ENCODE peak calls at places on chromosome 17, in four cellular contexts. One of them, this sample, is unnamed.

GRCh38 chr17:78019367-78019975 is 61.0 kb downstream of the TNRC6C start:
- DNase-seq in HCT116: peak; percentile 33
- DNase-seq in GM23338: peak; percentile 58
- DNase-seq in hepatocyte: peak; percentile 32
- DNase-seq in this sample: peak; percentile 49

GRCh38 chr17:39627717-39628516 is 1.2 kb downstream of the PPP1R1B start:
- DNase-seq in hepatocyte: no peak
- DNase-seq in GM23338: peak; percentile 38
- DNase-seq in HCT116: no peak
- DNase-seq in this sample: no peak

GRCh38 chr17:52678211-52678610 is 519.7 kb upstream of the CA10 start:
- DNase-seq in hepatocyte: no peak
- DNase-seq in HCT116: no peak
- DNase-seq in GM23338: no peak
- DNase-seq in this sample: no peak

GRCh38 chr17:65495255-65496060 is 66.0 kb downstream of the AXIN2 start:
- DNase-seq in hepatocyte: peak; percentile 42
- DNase-seq in GM23338: peak; percentile 91
- DNase-seq in HCT116: peak; percentile 13
- DNase-seq in this sample: no peak

GRCh38 chr17:8012996-8013640 is 10.7 kb downstream of the GUCY2D start:
- DNase-seq in GM23338: no peak
- DNase-seq in hepatocyte: no peak
- DNase-seq in HCT116: no peak
- DNase-seq in this sample: no peak

GRCh38 chr17:81101614-81102306 is 63.5 kb upstream of the PVALEF start:
- DNase-seq in hepatocyte: peak; percentile 93
- DNase-seq in HCT116: peak; percentile 75
- DNase-seq in GM23338: peak; percentile 84
- DNase-seq in this sample: peak; percentile 93

GRCh38 chr17:39769974-39770587 is 32.3 kb downstream of the GRB7 start:
- DNase-seq in GM23338: no peak
- DNase-seq in HCT116: peak; percentile 63
- DNase-seq in hepatocyte: peak; percentile 47
- DNase-seq in this sample: peak; percentile 67

GRCh38 chr17:6177941-6178694 is 107.9 kb downstream of the WSCD1 start:
- DNase-seq in HCT116: no peak
- DNase-seq in hepatocyte: no peak
- DNase-seq in GM23338: no peak
- DNase-seq in this sample: no peak

GRCh38 chr17:80850109-80850508 is 141.5 kb upstream of the CHMP6 start:
- DNase-seq in GM23338: no peak
- DNase-seq in hepatocyte: no peak
- DNase-seq in HCT116: no peak
- DNase-seq in this sample: no peak

GRCh38 chr17:78862073-78863023 is 21.7 kb upstream of the USP36 start:
- DNase-seq in HCT116: peak; percentile 92
- DNase-seq in hepatocyte: peak; percentile 68
- DNase-seq in GM23338: no peak
- DNase-seq in this sample: no peak

GRCh38 chr17:79966681-79967080 is 69.0 kb downstream of the TBC1D16 start:
- DNase-seq in GM23338: no peak
- DNase-seq in hepatocyte: no peak
- DNase-seq in HCT116: no peak
- DNase-seq in this sample: no peak

GRCh38 chr17:41678907-41679739 is 9.6 kb upstream of the EIF1 start:
- DNase-seq in HCT116: no peak
- DNase-seq in GM23338: no peak
- DNase-seq in hepatocyte: no peak
- DNase-seq in this sample: peak; percentile 49

GRCh38 chr17:42900460-42901331 is at the start of gene G6PC1:
- DNase-seq in GM23338: no peak
- DNase-seq in hepatocyte: no peak
- DNase-seq in HCT116: no peak
- DNase-seq in this sample: no peak

GRCh38 chr17:7836596-7837374 is 2.8 kb downstream of the KDM6B start:
- DNase-seq in HCT116: peak; percentile 96
- DNase-seq in GM23338: peak; percentile 99
- DNase-seq in hepatocyte: peak; percentile 98
- DNase-seq in this sample: peak; percentile 93

GRCh38 chr17:62916684-62917571 is 49.1 kb upstream of the TANC2 start:
- DNase-seq in GM23338: no peak
- DNase-seq in HCT116: no peak
- DNase-seq in hepatocyte: peak; percentile 31
- DNase-seq in this sample: no peak

GRCh38 chr17:38401459-38401858 is 26.8 kb upstream of the ARHGAP23 start:
- DNase-seq in GM23338: no peak
- DNase-seq in hepatocyte: no peak
- DNase-seq in HCT116: no peak
- DNase-seq in this sample: no peak

GRCh38 chr17:38405654-38406053 is 22.6 kb upstream of the ARHGAP23 start:
- DNase-seq in hepatocyte: no peak
- DNase-seq in HCT116: no peak
- DNase-seq in GM23338: no peak
- DNase-seq in this sample: no peak

GRCh38 chr17:38402897-38403296 is 25.4 kb upstream of the ARHGAP23 start:
- DNase-seq in GM23338: peak; percentile 42
- DNase-seq in hepatocyte: no peak
- DNase-seq in HCT116: no peak
- DNase-seq in this sample: no peak

GRCh38 chr17:38404174-38404943 is 23.9 kb upstream of the ARHGAP23 start:
- DNase-seq in HCT116: no peak
- DNase-seq in GM23338: peak; percentile 58
- DNase-seq in hepatocyte: no peak
- DNase-seq in this sample: no peak

GRCh38 chr17:38403491-38403890 is 24.8 kb upstream of the ARHGAP23 start:
- DNase-seq in hepatocyte: no peak
- DNase-seq in GM23338: peak; percentile 74
- DNase-seq in HCT116: no peak
- DNase-seq in this sample: no peak
- TF ChIP-seq EZH2phosphoT487 in hepatocyte: no peak
- TF ChIP-seq EZH2phosphoT487 in GM23338: no peak
- TF ChIP-seq EZH2phosphoT487 in HCT116: no peak
- TF ChIP-seq EZH2phosphoT487 in this sample: no peak

GRCh38 chr17:17780941-17781590 is 55.7 kb downstream of the SREBF1 start:
- DNase-seq in HCT116: no peak
- DNase-seq in GM23338: peak; percentile 90
- DNase-seq in hepatocyte: peak; percentile 84
- DNase-seq in this sample: no peak
- H3K4me1 ChIP-seq in HCT116: peaks cover 39% of the 10 kb centered on the region
- H3K4me1 ChIP-seq in GM23338: peaks cover 41% of the 10 kb centered on the region
- H3K4me1 ChIP-seq in hepatocyte: peaks cover 54% of the 10 kb centered on the region
- H3K4me1 ChIP-seq in this sample: peaks cover 60% of the 10 kb centered on the region

GRCh38 chr17:76432004-76432403 is 20.9 kb downstream of the UBE2O start:
- DNase-seq in GM23338: no peak
- DNase-seq in hepatocyte: no peak
- DNase-seq in HCT116: no peak
- DNase-seq in this sample: peak; percentile 45

GRCh38 chr17:76426853-76427252 is 26.1 kb downstream of the UBE2O start:
- DNase-seq in hepatocyte: no peak
- DNase-seq in HCT116: no peak
- DNase-seq in GM23338: no peak
- DNase-seq in this sample: no peak

GRCh38 chr17:76431509-76431908 is 21.4 kb downstream of the UBE2O start:
- DNase-seq in hepatocyte: no peak
- DNase-seq in HCT116: no peak
- DNase-seq in GM23338: no peak
- DNase-seq in this sample: no peak

GRCh38 chr17:76428511-76428910 is 24.4 kb downstream of the UBE2O start:
- DNase-seq in GM23338: no peak
- DNase-seq in HCT116: no peak
- DNase-seq in hepatocyte: no peak
- DNase-seq in this sample: no peak

GRCh38 chr17:76427457-76428231 is 25.3 kb downstream of the UBE2O start:
- DNase-seq in GM23338: no peak
- DNase-seq in HCT116: no peak
- DNase-seq in hepatocyte: no peak
- DNase-seq in this sample: peak; percentile 90
- H3K27ac ChIP-seq in GM23338: peak overlapping the region; percentile 1
- H3K27ac ChIP-seq in HCT116: no peak overlapping the region
- H3K27ac ChIP-seq in hepatocyte: no peak overlapping the region
- H3K27ac ChIP-seq in this sample: peak overlapping the region; percentile 92

DNA sequence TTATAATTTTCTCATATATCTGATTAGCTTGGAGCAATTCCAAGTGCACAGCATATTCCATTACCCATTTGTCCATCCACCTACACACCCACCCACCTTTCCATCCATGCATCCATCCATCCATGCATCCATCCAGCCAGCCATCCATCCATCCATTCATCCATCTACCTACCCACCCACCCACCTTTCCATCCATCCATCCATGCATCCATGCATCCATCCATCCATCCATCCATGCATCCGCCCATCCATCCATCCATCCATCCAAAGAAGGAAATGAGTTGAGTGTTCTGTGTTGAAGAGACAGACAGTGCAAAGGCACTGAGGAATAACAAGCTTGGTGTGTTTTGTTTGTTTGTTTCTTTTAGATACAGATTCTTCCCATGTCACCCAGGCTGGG is 78.7 kb upstream of the FAM20A start:
- DNase-seq in hepatocyte: no peak
- DNase-seq in HCT116: no peak
- DNase-seq in GM23338: no peak
- DNase-seq in this sample: no peak
- TF ChIP-seq EZH2phosphoT487 in hepatocyte: no peak
- TF ChIP-seq EZH2phosphoT487 in HCT116: no peak
- TF ChIP-seq EZH2phosphoT487 in GM23338: no peak
- TF ChIP-seq EZH2phosphoT487 in this sample: no peak

GRCh38 chr17:909642-910323 is 69.8 kb downstream of the NXN start:
- DNase-seq in GM23338: no peak
- DNase-seq in hepatocyte: no peak
- DNase-seq in HCT116: no peak
- DNase-seq in this sample: no peak
- H3K4me1 ChIP-seq in GM23338: peaks cover 34% of the 10 kb centered on the region
- H3K4me1 ChIP-seq in hepatocyte: peaks cover 39% of the 10 kb centered on the region
- H3K4me1 ChIP-seq in HCT116: peaks cover 44% of the 10 kb centered on the region
- H3K4me1 ChIP-seq in this sample: no peaks in the 10 kb centered on the region

GRCh38 chr17:48610282-48611211 is at the start of gene HOXB7:
- DNase-seq in HCT116: no peak
- DNase-seq in GM23338: peak; percentile 60
- DNase-seq in hepatocyte: peak; percentile 65
- DNase-seq in this sample: peak; percentile 79
- H3K27ac ChIP-seq in HCT116: peak within 1 kb of the TSS; percentile 98
- H3K27ac ChIP-seq in GM23338: no peak within 1 kb of the TSS
- H3K27ac ChIP-seq in hepatocyte: peak within 1 kb of the TSS; percentile 77
- H3K27ac ChIP-seq in this sample: peak within 1 kb of the TSS; percentile 32

GRCh38 chr17:60461584-60461983 is 39.3 kb downstream of the CHCT1 start:
- DNase-seq in HCT116: no peak
- DNase-seq in hepatocyte: no peak
- DNase-seq in GM23338: no peak
- DNase-seq in this sample: no peak
- TF ChIP-seq EZH2phosphoT487 in HCT116: no peak
- TF ChIP-seq EZH2phosphoT487 in hepatocyte: no peak
- TF ChIP-seq EZH2phosphoT487 in GM23338: no peak
- TF ChIP-seq EZH2phosphoT487 in this sample: no peak

DNA sequence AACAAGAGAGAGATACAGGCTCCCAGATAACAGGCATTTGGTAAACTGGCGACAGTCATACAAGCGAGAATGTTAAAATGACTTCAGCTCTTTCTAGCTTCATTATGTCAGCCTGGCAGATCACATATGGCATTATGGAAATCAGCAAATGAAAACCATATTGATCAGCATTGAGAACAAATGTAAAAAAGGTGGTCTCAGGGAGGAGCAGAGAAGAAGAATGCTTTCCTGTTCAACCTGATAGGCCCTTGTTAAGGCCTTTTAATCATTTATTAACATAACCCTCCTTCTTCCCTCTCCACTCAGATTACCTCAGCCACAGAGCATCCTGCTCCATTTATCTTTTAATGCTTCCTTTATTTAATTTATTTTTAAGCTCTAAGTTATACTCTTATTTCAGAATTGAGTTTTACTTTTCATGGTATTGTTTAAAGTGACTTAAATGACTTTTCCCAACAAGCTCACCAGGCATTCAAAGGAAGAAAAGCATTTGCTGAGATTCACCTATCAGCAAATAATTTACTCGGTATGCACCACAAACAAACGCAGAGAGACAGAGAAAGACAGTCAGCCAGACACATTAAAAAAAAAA is 244.0 kb upstream of the TBX2 start:
- DNase-seq in HCT116: no peak
- DNase-seq in hepatocyte: no peak
- DNase-seq in GM23338: peak; percentile 30
- DNase-seq in this sample: no peak
- H3K4me1 ChIP-seq in HCT116: no peaks in the 10 kb centered on the region
- H3K4me1 ChIP-seq in hepatocyte: peaks cover 32% of the 10 kb centered on the region
- H3K4me1 ChIP-seq in GM23338: peaks cover 28% of the 10 kb centered on the region
- H3K4me1 ChIP-seq in this sample: no peaks in the 10 kb centered on the region

This sample was measured in OCI-LY7.